ENCODE peak calls at places on chromosome 19, in nine cellular contexts. I, T, L, G, Q, F, U, J and V are unnamed samples.

GRCh38 chr19:34411216-34411615 is 7.0 kb downstream of the PDCD2L start:
- DNase-seq in I (no peak), T (no peak), L (no peak), G (no peak), Q (no peak), F (no peak), U (no peak), J (no peak), V (no peak)

GRCh38 chr19:7815325-7815724 is 14.7 kb upstream of the EVI5L start:
- DNase-seq in I (no peak), T (no peak), L (no peak), G (no peak), Q (no peak), F (no peak), U (no peak), J (no peak), V (no peak)

GRCh38 chr19:54252243-54252642 is 4.8 kb downstream of the LILRB5 start:
- DNase-seq in I (no peak), T (no peak), L (no peak), G (no peak), Q (no peak), F (no peak), U (no peak), J (no peak), V (no peak)

GRCh38 chr19:42193706-42194105 is 23.8 kb downstream of the DEDD2 start:
- DNase-seq in I (no peak), T (no peak), L (no peak), G (no peak), Q (no peak), F (no peak), U (no peak), J (no peak), V (no peak)

GRCh38 chr19:18098891-18099622 is 1.5 kb downstream of the MAST3 start:
- DNase-seq in I (no peak), T (no peak), L (no peak), G (no peak), Q (no peak), F (no peak), U (no peak), J (peak; percentile 31), V (no peak)

GRCh38 chr19:31013391-31013975 is 335.8 kb downstream of the TSHZ3 start:
- DNase-seq in I (no peak), T (no peak), L (peak; percentile 69), G (no peak), Q (no peak), F (no peak), U (no peak), J (no peak), V (no peak)

GRCh38 chr19:45847661-45848060 is 15.3 kb downstream of the SYMPK start:
- DNase-seq in I (no peak), T (no peak), L (no peak), G (no peak), Q (no peak), F (no peak), U (no peak), J (no peak), V (no peak)

GRCh38 chr19:8575467-8575997 is 1.7 kb downstream of the MYO1F start:
- DNase-seq in I (no peak), T (no peak), L (peak; percentile 43), G (no peak), Q (no peak), F (no peak), U (no peak), J (peak; percentile 65), V (peak; percentile 76)

DNA sequence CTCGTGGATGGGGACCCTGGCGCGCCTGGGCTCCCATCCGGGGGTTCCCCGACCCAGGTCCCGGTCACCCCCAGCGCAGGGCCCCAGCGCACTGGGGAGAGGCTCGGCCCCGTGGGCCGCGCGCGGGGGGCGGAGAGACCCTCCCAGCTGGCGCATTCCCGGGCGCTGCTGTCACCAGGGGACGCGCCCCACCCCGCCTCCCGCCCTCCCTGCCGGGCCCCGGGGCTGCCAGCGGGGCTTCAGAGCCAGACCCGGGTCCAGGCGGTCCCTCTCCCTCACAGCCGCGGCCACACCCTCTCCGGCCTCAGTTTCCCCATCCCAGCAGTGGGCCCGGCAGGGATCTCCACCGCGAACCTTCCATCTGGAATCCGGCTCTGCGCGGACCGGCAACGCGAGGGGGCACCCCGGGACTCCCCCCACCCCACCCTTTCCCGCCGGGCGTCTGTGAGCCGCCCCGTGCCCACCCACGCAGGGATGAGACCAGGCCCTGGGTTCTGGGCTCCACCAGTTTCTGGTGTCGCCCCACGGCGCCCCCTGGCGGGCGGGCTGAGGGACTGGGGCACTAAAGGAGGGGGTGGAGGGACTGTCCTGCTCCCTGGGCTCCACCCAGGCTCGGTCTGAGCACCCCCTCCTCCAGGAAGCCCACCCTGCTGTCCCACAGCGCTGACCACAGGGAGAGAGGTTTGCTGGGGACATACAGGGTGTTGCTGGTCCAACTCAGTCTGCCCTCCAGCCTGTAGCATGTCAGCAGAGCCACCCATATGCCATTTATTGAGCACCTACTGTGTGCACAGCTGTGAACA is 874 bp upstream of the ADAMTSL5 start:
- DNase-seq in I (peak; percentile 42), T (no peak), L (peak; percentile 65), G (no peak), Q (peak; percentile 23), F (no peak), U (peak; percentile 84), J (peak; percentile 86), V (peak; percentile 55)
- H3K4me3 ChIP-seq in I (peak overlapping the region; percentile 53), T (no peak overlapping the region), L (peak overlapping the region; percentile 39), G (peak overlapping the region; percentile 78), Q (peak overlapping the region; percentile 44), F (no peak overlapping the region), U (peak overlapping the region; percentile 52), J (peak overlapping the region; percentile 95), V (peak overlapping the region; percentile 41)

DNA sequence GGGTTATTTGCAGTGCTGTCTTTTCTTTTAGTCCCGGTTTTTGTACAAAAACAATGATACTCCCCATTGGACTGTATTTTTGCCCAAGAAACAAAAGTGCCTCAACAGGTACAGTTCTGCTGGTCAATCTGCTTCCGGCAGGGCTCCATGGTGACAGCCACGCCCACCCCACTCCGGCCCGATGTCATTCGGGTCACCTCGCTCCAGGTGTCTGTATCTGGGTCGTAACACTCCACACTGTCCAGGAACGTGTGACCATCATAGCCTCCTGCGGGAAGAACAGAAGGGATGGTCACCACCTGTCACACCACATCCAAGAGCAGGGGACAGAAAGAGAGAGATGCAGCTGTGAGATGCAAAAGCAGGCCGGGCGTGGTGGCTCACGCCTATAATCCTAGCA is 16.6 kb downstream of the KEAP1 start:
- DNase-seq in I (no peak), T (no peak), L (no peak), G (no peak), Q (no peak), F (no peak), U (no peak), J (no peak), V (no peak)
- H3K36me3 ChIP-seq in I (no peaks in the 10 kb centered on the region), T (peaks cover 65% of the 10 kb centered on the region), L (peaks cover 45% of the 10 kb centered on the region), G (peaks cover 54% of the 10 kb centered on the region), Q (peaks cover 18% of the 10 kb centered on the region), F (peaks cover 5% of the 10 kb centered on the region), U (peaks cover 20% of the 10 kb centered on the region), J (peaks cover 13% of the 10 kb centered on the region), V (peaks cover 93% of the 10 kb centered on the region)

DNA sequence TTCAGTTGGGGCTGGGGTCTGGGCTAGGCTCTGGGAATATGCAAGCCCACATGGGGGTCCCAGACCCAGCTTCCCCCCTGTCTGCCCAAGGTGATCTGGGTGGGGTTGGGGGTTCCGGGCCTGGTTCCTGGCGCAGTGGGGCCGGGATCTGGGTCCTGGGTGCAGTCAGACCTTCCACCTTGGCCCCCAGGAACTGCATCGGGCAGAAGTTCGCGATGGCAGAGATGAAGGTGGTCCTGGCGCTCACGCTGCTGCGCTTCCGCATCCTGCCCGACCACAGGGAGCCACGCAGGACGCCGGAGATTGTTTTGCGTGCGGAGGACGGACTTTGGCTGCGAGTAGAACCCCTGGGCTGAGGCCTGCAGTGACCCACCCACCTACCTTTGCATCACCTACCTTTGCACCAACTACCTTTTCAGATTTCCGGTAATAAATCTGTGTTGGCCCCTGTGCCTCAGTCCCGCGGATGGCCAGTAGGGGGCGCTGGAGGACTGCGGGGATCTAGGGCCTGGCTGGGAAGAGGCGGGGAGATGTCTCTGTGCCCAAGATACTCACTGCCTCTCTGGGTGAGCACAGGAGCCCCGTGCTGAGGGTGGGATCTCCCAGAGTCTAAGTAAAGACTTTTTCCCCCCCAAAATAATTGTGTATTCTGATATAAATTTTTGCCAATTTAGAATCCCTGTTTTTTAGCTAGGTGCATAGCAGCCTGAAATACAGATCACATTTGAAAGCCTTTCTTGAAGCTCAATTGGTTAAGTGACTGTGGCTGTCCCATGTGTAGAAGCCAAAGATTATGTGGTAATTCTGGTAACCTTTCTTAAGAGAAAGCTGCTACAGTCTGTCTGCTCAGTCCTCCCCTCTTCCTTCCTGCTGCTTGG is 11.5 kb upstream of the CYP4F3 start:
- DNase-seq in I (peak; percentile 58), T (peak; percentile 2), L (peak; percentile 74), G (peak; percentile 38), Q (no peak), F (peak; percentile 81), U (peak; percentile 89), J (peak; percentile 69), V (peak; percentile 68)
- H3K4me3 ChIP-seq in I (no peak overlapping the region), T (no peak overlapping the region), L (no peak overlapping the region), G (no peak overlapping the region), Q (no peak overlapping the region), F (no peak overlapping the region), U (no peak overlapping the region), J (no peak overlapping the region), V (no peak overlapping the region)

GRCh38 chr19:13861392-13861713 is 15.6 kb upstream of the NANOS3 start:
- DNase-seq in I (no peak), T (no peak), L (peak; percentile 67), G (no peak), Q (no peak), F (no peak), U (no peak), J (peak; percentile 58), V (no peak)

GRCh38 chr19:13864223-13864512 is 12.8 kb upstream of the NANOS3 start:
- DNase-seq in I (no peak), T (no peak), L (no peak), G (no peak), Q (no peak), F (no peak), U (no peak), J (no peak), V (no peak)

GRCh38 chr19:13860679-13861391 is 16.1 kb upstream of the NANOS3 start:
- DNase-seq in I (no peak), T (no peak), L (no peak), G (no peak), Q (no peak), F (no peak), U (no peak), J (no peak), V (no peak)

GRCh38 chr19:13859361-13859880 is 17.5 kb upstream of the NANOS3 start:
- DNase-seq in I (no peak), T (no peak), L (peak; percentile 81), G (no peak), Q (no peak), F (no peak), U (no peak), J (peak; percentile 70), V (peak; percentile 63)

DNA sequence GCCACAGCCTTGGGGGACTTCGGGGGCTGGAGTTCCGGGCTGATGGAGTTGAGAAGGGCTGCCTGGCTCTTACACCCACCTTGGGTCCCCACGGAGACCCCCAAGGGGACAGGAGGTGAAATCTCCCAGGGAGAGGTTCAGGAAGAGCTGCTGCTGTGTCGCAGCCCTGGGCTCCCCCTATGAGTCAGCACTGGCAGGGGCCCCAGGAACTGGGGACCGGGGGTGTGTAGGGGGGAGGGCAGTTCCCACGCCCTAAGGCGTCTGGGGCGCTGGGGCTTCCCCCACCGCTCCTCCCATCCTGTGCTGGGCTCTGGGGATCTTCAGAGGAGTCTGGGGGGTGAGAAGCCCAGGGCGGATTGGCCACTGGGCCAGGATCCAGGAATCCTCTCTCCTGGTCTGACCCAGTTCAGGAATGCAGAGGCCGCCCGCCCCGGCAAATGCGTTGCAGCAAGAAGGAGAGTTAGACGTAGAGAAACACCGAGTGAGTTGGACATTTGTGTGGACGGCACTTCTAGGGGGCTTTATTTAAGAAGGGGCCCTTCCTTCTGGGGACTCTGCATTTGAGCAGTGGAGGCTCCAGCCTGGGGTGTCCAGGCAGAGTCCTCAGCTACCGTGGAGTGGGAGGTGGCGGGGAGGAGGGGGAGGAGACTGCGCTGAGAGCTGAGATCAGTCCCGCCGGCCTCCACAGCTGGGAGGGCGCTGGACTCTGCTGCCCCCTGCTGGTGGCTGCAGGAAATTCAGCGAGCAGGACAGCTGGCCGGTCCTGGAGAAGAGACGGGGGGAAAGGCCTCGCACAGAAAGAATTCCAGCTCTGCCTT is 15.0 kb upstream of the NANOS3 start:
- DNase-seq in I (peak; percentile 95), T (peak; percentile 88), L (peak; percentile 94), G (peak; percentile 71), Q (peak; percentile 85), F (peak; percentile 81), U (peak; percentile 96), J (peak; percentile 92), V (peak; percentile 97)
- H3K36me3 ChIP-seq in I (no peaks in the 10 kb centered on the region), T (no peaks in the 10 kb centered on the region), L (no peaks in the 10 kb centered on the region), G (no peaks in the 10 kb centered on the region), Q (no peaks in the 10 kb centered on the region), F (no peaks in the 10 kb centered on the region), U (no peaks in the 10 kb centered on the region), J (no peaks in the 10 kb centered on the region), V (no peaks in the 10 kb centered on the region)